ENCODE peak calls at places on chromosome 12, in six cellular contexts. U is OCI-M1, J is left ventricle myocardium inferior, I is CMK, M is GM20000, K is nephron progenitor cell. Z is an unnamed sample.

GRCh38 chr12:50111693-50112455 is at the start of gene COX14:
- DNase-seq in U (peak), M (peak), K (peak), I (peak), J (peak), Z (peak)

GRCh38 chr12:67436230-67436629 is 167.1 kb downstream of the CAND1 start:
- DNase-seq in U (no peak), I (no peak), J (no peak), K (no peak), M (no peak), Z (no peak)

GRCh38 chr12:2751686-2752085 is 43.1 kb upstream of the FKBP4 start:
- DNase-seq in K (no peak), J (no peak), I (no peak), M (no peak), U (no peak), Z (no peak)

GRCh38 chr12:10726945-10727344 is 3.8 kb upstream of the YBX3 start:
- DNase-seq in K (no peak), U (no peak), J (no peak), I (no peak), M (no peak), Z (no peak)

GRCh38 chr12:106903241-106903950 is 52.3 kb upstream of the TMEM263 start:
- DNase-seq in J (peak), M (peak), K (peak), U (no peak), I (no peak), Z (no peak)

GRCh38 chr12:32051511-32052299 is 54.9 kb upstream of the BICD1 start:
- DNase-seq in U (peak), J (no peak), I (no peak), K (no peak), M (no peak), Z (peak)

GRCh38 chr12:107091989-107092641 is 1.2 kb downstream of the CRY1 start:
- DNase-seq in U (peak), I (peak), K (peak), J (no peak), M (peak), Z (peak)

GRCh38 chr12:96434107-96434506 is 33.9 kb upstream of the CDK17 start:
- DNase-seq in J (no peak), I (peak), K (no peak), U (peak), M (peak), Z (no peak)